ENCODE peak calls at places on chromosomes 5 and 9, in eight cellular contexts. A, Q, D, F, M, X, K and N are unnamed samples.

GRCh38 chr9:109996936-109997580 is 210.9 kb downstream of the C9orf152 start:
- DNase-seq in A (no peak), Q (no peak), D (no peak), F (no peak), M (peak; percentile 36), X (no peak), K (no peak), N (no peak)

GRCh38 chr9:120925535-120926396 is 830 bp downstream of the TRAF1 start:
- DNase-seq in A (peak; percentile 78), Q (peak; percentile 53), D (peak; percentile 92), F (no peak), M (peak; percentile 94), X (no peak), K (no peak), N (peak; percentile 60)

GRCh38 chr9:134634667-134635230 is 6.9 kb upstream of the COL5A1 start:
- DNase-seq in A (no peak), Q (peak; percentile 27), D (peak; percentile 47), F (no peak), M (no peak), X (no peak), K (peak; percentile 19), N (no peak)

GRCh38 chr5:152349683-152350526 is 55.2 kb downstream of the NMUR2 start:
- DNase-seq in A (peak; percentile 30), Q (peak; percentile 52), D (peak; percentile 63), F (peak; percentile 31), M (peak; percentile 23), X (peak; percentile 39), K (peak; percentile 52), N (no peak)

GRCh38 chr5:39906146-39906545 is 481.4 kb upstream of the DAB2 start:
- DNase-seq in A (no peak), Q (no peak), D (no peak), F (no peak), M (peak; percentile 76), X (no peak), K (no peak), N (no peak)

GRCh38 chr9:90044263-90044662 is 439.5 kb downstream of the GADD45G start:
- DNase-seq in A (no peak), Q (no peak), D (no peak), F (no peak), M (no peak), X (peak; percentile 63), K (no peak), N (no peak)

GRCh38 chr9:107633375-107633774 is 143.8 kb upstream of the KLF4 start:
- DNase-seq in A (no peak), Q (no peak), D (no peak), F (no peak), M (no peak), X (no peak), K (no peak), N (no peak)

GRCh38 chr5:40030661-40031060 is 605.9 kb upstream of the DAB2 start:
- DNase-seq in A (no peak), Q (no peak), D (no peak), F (no peak), M (no peak), X (no peak), K (no peak), N (no peak)

GRCh38 chr5:172936441-172936840 is 22.8 kb upstream of the RPL26L1 start:
- DNase-seq in A (peak; percentile 9), Q (no peak), D (no peak), F (no peak), M (no peak), X (no peak), K (no peak), N (no peak)

GRCh38 chr9:90641090-90641489 is 1.5 kb downstream of the DIRAS2 start:
- DNase-seq in A (no peak), Q (no peak), D (no peak), F (no peak), M (no peak), X (no peak), K (no peak), N (no peak)

GRCh38 chr9:38107405-38107804 is 38.4 kb upstream of the SHB start:
- DNase-seq in A (no peak), Q (no peak), D (no peak), F (no peak), M (no peak), X (no peak), K (no peak), N (no peak)

GRCh38 chr5:132439521-132440206 is 50.9 kb downstream of the IRF1 start:
- DNase-seq in A (peak; percentile 86), Q (peak; percentile 84), D (peak; percentile 51), F (no peak), M (peak; percentile 89), X (no peak), K (no peak), N (no peak)

GRCh38 chr9:79868532-79869189 is 296.9 kb downstream of the TLE4 start:
- DNase-seq in A (no peak), Q (no peak), D (no peak), F (no peak), M (no peak), X (no peak), K (no peak), N (no peak)

GRCh38 chr9:120477534-120478001 is 102.4 kb downstream of the CDK5RAP2 start:
- DNase-seq in A (peak; percentile 66), Q (peak; percentile 68), D (no peak), F (peak; percentile 60), M (peak; percentile 74), X (peak; percentile 43), K (peak; percentile 65), N (peak; percentile 4)

GRCh38 chr9:38621434-38622082 is 1.2 kb upstream of the ANKRD18A start:
- DNase-seq in A (no peak), Q (peak; percentile 48), D (peak; percentile 81), F (no peak), M (no peak), X (peak; percentile 58), K (peak; percentile 67), N (peak; percentile 27)

GRCh38 chr9:115107701-115108100 is 10.3 kb downstream of the TNC start:
- DNase-seq in A (no peak), Q (no peak), D (no peak), F (no peak), M (peak; percentile 68), X (no peak), K (no peak), N (no peak)

GRCh38 chr9:35790385-35791291 is 753 bp upstream of the NPR2 start:
- DNase-seq in A (peak; percentile 76), Q (peak; percentile 74), D (peak; percentile 79), F (peak; percentile 91), M (peak; percentile 87), X (peak; percentile 56), K (no peak), N (peak; percentile 53)

GRCh38 chr5:117131048-117131679 is 556.5 kb upstream of the SEMA6A start:
- DNase-seq in A (no peak), Q (no peak), D (no peak), F (no peak), M (no peak), X (no peak), K (no peak), N (no peak)

GRCh38 chr5:157912621-157913325 is 53.8 kb upstream of the CLINT1 start:
- DNase-seq in A (no peak), Q (no peak), D (no peak), F (no peak), M (no peak), X (peak; percentile 41), K (no peak), N (no peak)

GRCh38 chr5:72065751-72066255 is 41.5 kb upstream of the MAP1B start:
- DNase-seq in A (no peak), Q (no peak), D (no peak), F (no peak), M (peak; percentile 9), X (peak; percentile 97), K (no peak), N (no peak)

GRCh38 chr9:72948906-72949582 is 3.8 kb downstream of the ALDH1A1 start:
- DNase-seq in A (no peak), Q (no peak), D (no peak), F (no peak), M (no peak), X (no peak), K (no peak), N (no peak)

GRCh38 chr9:33623658-33624586 is 99.9 kb downstream of the ANKRD18B start:
- DNase-seq in A (peak; percentile 53), Q (peak; percentile 54), D (peak; percentile 85), F (peak; percentile 51), M (peak; percentile 75), X (peak; percentile 89), K (peak; percentile 62), N (peak; percentile 45)

GRCh38 chr5:9170026-9170425 is 375.8 kb downstream of the SEMA5A start:
- DNase-seq in A (no peak), Q (no peak), D (no peak), F (no peak), M (peak; percentile 47), X (no peak), K (no peak), N (no peak)